ENCODE peak calls at places on chromosomes 12 and 14, in five cellular contexts. One of them, this sample, is unnamed.

GRCh38 chr14:91454155-91454554 is 36.5 kb upstream of the CCDC88C start:
- DNase-seq in fibroblast of lung: no peak
- DNase-seq in DND-41: no peak
- DNase-seq in HepG2: no peak
- DNase-seq in GM23338: no peak
- DNase-seq in this sample: no peak

GRCh38 chr12:70691018-70691672 is 53.9 kb upstream of the PTPRB start:
- DNase-seq in GM23338: no peak
- DNase-seq in HepG2: no peak
- DNase-seq in DND-41: no peak
- DNase-seq in fibroblast of lung: peak; percentile 90
- DNase-seq in this sample: no peak

GRCh38 chr12:77439749-77440148 is 374.4 kb upstream of the E2F7 start:
- DNase-seq in fibroblast of lung: no peak
- DNase-seq in GM23338: no peak
- DNase-seq in HepG2: no peak
- DNase-seq in DND-41: no peak
- DNase-seq in this sample: no peak

GRCh38 chr14:106831322-106831720 is 1304.9 kb downstream of the TMEM121 start:
- DNase-seq in DND-41: peak; percentile 70
- DNase-seq in fibroblast of lung: no peak
- DNase-seq in HepG2: peak; percentile 20
- DNase-seq in GM23338: peak; percentile 31
- DNase-seq in this sample: peak; percentile 48

GRCh38 chr14:56881181-56881580 is 70.9 kb upstream of the OTX2 start:
- DNase-seq in fibroblast of lung: no peak
- DNase-seq in DND-41: no peak
- DNase-seq in HepG2: no peak
- DNase-seq in GM23338: no peak
- DNase-seq in this sample: no peak

GRCh38 chr12:26195250-26195640 is at the start of gene SSPN:
- DNase-seq in fibroblast of lung: peak; percentile 83
- DNase-seq in HepG2: no peak
- DNase-seq in DND-41: no peak
- DNase-seq in GM23338: peak; percentile 61
- DNase-seq in this sample: peak; percentile 79

GRCh38 chr14:95645016-95645996 is 40.9 kb upstream of the TCL1B start:
- DNase-seq in GM23338: no peak
- DNase-seq in DND-41: no peak
- DNase-seq in HepG2: no peak
- DNase-seq in fibroblast of lung: no peak
- DNase-seq in this sample: no peak

GRCh38 chr14:52834440-52834842 is 43.0 kb upstream of the GNPNAT1 start:
- DNase-seq in HepG2: no peak
- DNase-seq in GM23338: no peak
- DNase-seq in DND-41: no peak
- DNase-seq in fibroblast of lung: peak; percentile 85
- DNase-seq in this sample: peak; percentile 85

GRCh38 chr14:104658325-104658712 is 31.1 kb upstream of the INF2 start:
- DNase-seq in DND-41: no peak
- DNase-seq in GM23338: no peak
- DNase-seq in HepG2: no peak
- DNase-seq in fibroblast of lung: no peak
- DNase-seq in this sample: no peak

GRCh38 chr12:54262403-54262925 is 17.5 kb downstream of the CBX5 start:
- DNase-seq in DND-41: no peak
- DNase-seq in GM23338: peak; percentile 26
- DNase-seq in fibroblast of lung: peak; percentile 76
- DNase-seq in HepG2: no peak
- DNase-seq in this sample: peak; percentile 75

GRCh38 chr12:88111074-88111652 is 30.7 kb downstream of the CEP290 start:
- DNase-seq in GM23338: peak; percentile 57
- DNase-seq in DND-41: no peak
- DNase-seq in fibroblast of lung: peak; percentile 45
- DNase-seq in HepG2: peak; percentile 24
- DNase-seq in this sample: peak; percentile 49

GRCh38 chr14:68788275-68789001 is 4.4 kb downstream of the ZFP36L1 start:
- DNase-seq in fibroblast of lung: no peak
- DNase-seq in GM23338: no peak
- DNase-seq in DND-41: no peak
- DNase-seq in HepG2: no peak
- DNase-seq in this sample: no peak
- TF ChIP-seq EZH2 in fibroblast of lung: no peak
- TF ChIP-seq EZH2 in GM23338: no peak
- TF ChIP-seq EZH2 in DND-41: no peak
- TF ChIP-seq EZH2 in HepG2: no peak
- TF ChIP-seq EZH2 in this sample: no peak

DNA sequence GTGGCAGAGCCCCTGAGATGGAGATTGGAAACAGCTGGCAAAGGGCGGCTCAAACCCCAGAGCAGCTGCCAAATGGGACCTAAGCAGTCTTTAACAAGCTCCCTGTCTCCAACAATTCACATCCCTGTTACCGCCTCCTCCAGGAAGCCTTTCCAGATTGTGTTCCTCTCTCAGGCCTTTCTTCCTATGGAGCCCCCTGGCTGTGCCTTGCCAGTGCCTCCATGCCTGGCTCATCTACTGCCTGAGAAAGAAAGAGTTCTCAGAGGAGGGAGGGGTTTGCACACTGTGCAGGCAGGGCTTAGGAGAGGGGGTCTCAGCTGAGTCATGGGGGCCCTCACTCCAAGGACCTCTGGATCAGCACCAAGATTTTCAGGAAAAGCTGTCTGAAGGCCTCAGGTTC is 8.8 kb upstream of the KRT74 start:
- DNase-seq in GM23338: peak; percentile 14
- DNase-seq in HepG2: no peak
- DNase-seq in fibroblast of lung: no peak
- DNase-seq in DND-41: no peak
- DNase-seq in this sample: no peak
- TF ChIP-seq CTCF in GM23338: peak; percentile 19
- TF ChIP-seq CTCF in HepG2: no peak
- TF ChIP-seq CTCF in fibroblast of lung: no peak
- TF ChIP-seq CTCF in DND-41: no peak
- TF ChIP-seq CTCF in this sample: no peak

GRCh38 chr12:29146201-29146600 is 2.9 kb upstream of the FAR2 start:
- DNase-seq in fibroblast of lung: no peak
- DNase-seq in HepG2: no peak
- DNase-seq in DND-41: no peak
- DNase-seq in GM23338: no peak
- DNase-seq in this sample: no peak
- H3K27ac ChIP-seq in fibroblast of lung: no peak overlapping the region
- H3K27ac ChIP-seq in HepG2: no peak overlapping the region
- H3K27ac ChIP-seq in DND-41: no peak overlapping the region
- H3K27ac ChIP-seq in GM23338: peak overlapping the region; percentile 60
- H3K27ac ChIP-seq in this sample: no peak overlapping the region

DNA sequence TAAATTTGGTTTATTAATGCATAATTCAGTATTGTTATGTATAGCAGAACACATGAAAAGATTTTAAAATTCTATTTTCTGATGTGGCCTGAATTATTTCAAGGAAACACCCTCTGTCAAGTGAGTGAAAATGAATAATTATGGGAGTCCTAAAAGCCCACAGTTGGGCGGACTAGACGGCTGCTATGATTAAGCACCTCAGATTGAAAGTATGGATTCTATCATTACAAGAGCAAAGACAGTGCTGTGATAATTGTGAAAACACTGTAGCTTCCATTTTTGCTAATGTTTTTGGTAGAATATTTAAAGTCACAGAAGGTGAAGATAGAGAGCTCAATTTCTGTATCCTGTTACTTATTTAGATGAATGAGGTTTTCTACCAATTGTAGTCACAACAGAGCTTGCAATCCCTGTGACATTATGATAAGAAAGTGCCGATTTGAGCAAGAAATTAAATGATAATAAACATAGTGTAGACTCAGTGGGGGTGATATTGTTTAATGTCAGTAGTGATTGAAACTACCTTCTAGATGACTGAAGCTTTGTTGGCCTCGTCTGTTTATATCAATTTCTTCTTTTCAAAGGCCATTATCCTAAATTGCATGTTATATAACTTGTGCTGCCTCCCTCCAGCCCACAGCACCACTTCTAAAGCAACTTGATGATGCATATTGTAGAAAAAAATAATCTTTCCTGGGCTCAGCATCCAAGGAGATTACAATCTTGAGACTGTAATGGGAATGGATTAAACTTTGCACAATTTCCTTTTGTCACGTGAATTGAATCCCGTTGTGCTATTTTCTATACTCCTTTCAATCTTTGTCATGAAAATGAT is 359.8 kb downstream of the BTG1 start:
- DNase-seq in fibroblast of lung: no peak
- DNase-seq in DND-41: no peak
- DNase-seq in HepG2: no peak
- DNase-seq in GM23338: no peak
- DNase-seq in this sample: peak; percentile 78
- TF ChIP-seq EZH2 in fibroblast of lung: no peak
- TF ChIP-seq EZH2 in DND-41: no peak
- TF ChIP-seq EZH2 in HepG2: no peak
- TF ChIP-seq EZH2 in GM23338: no peak
- TF ChIP-seq EZH2 in this sample: no peak

GRCh38 chr14:75518625-75519024 is 3.6 kb upstream of the BATF start:
- DNase-seq in HepG2: peak; percentile 41
- DNase-seq in GM23338: peak; percentile 91
- DNase-seq in DND-41: no peak
- DNase-seq in fibroblast of lung: no peak
- DNase-seq in this sample: peak; percentile 23
- TF ChIP-seq CTCF in HepG2: peak; percentile 58
- TF ChIP-seq CTCF in GM23338: peak; percentile 92
- TF ChIP-seq CTCF in DND-41: peak; percentile 40
- TF ChIP-seq CTCF in fibroblast of lung: no peak
- TF ChIP-seq CTCF in this sample: peak; percentile 47

DNA sequence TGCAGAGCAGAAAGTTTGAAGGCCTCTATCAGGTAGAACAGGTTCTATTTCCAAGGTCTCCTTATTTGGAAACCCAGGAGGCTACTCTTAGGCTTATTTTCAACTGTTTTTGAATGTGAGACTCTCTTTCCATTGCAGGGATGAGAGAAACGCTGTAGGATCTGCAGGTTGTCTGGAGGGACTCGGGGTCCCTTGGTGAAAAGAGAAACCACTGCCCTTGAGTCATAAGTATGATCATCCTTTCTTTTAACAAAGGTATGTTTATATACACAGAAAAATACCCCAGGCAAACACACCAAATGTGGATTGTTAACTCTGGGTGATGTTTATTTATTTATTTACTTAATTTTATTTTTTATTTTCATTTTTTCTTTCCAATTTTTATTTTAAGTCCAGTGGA is 57.8 kb upstream of the MAX start:
- DNase-seq in GM23338: no peak
- DNase-seq in fibroblast of lung: no peak
- DNase-seq in DND-41: no peak
- DNase-seq in HepG2: no peak
- DNase-seq in this sample: no peak
- H3K27ac ChIP-seq in GM23338: no peak overlapping the region
- H3K27ac ChIP-seq in fibroblast of lung: no peak overlapping the region
- H3K27ac ChIP-seq in DND-41: no peak overlapping the region
- H3K27ac ChIP-seq in HepG2: no peak overlapping the region
- H3K27ac ChIP-seq in this sample: no peak overlapping the region

GRCh38 chr14:100566119-100566518 is 21.1 kb downstream of the BEGAIN start:
- DNase-seq in DND-41: no peak
- DNase-seq in HepG2: no peak
- DNase-seq in GM23338: no peak
- DNase-seq in fibroblast of lung: no peak
- DNase-seq in this sample: no peak

GRCh38 chr14:100566586-100566985 is 20.6 kb downstream of the BEGAIN start:
- DNase-seq in HepG2: no peak
- DNase-seq in DND-41: no peak
- DNase-seq in fibroblast of lung: no peak
- DNase-seq in GM23338: no peak
- DNase-seq in this sample: no peak

GRCh38 chr14:100567877-100568163 is 19.4 kb downstream of the BEGAIN start:
- DNase-seq in HepG2: no peak
- DNase-seq in fibroblast of lung: no peak
- DNase-seq in GM23338: no peak
- DNase-seq in DND-41: no peak
- DNase-seq in this sample: no peak

GRCh38 chr14:100568164-100568997 is 18.8 kb downstream of the BEGAIN start:
- DNase-seq in DND-41: no peak
- DNase-seq in GM23338: peak; percentile 65
- DNase-seq in fibroblast of lung: no peak
- DNase-seq in HepG2: no peak
- DNase-seq in this sample: no peak

DNA sequence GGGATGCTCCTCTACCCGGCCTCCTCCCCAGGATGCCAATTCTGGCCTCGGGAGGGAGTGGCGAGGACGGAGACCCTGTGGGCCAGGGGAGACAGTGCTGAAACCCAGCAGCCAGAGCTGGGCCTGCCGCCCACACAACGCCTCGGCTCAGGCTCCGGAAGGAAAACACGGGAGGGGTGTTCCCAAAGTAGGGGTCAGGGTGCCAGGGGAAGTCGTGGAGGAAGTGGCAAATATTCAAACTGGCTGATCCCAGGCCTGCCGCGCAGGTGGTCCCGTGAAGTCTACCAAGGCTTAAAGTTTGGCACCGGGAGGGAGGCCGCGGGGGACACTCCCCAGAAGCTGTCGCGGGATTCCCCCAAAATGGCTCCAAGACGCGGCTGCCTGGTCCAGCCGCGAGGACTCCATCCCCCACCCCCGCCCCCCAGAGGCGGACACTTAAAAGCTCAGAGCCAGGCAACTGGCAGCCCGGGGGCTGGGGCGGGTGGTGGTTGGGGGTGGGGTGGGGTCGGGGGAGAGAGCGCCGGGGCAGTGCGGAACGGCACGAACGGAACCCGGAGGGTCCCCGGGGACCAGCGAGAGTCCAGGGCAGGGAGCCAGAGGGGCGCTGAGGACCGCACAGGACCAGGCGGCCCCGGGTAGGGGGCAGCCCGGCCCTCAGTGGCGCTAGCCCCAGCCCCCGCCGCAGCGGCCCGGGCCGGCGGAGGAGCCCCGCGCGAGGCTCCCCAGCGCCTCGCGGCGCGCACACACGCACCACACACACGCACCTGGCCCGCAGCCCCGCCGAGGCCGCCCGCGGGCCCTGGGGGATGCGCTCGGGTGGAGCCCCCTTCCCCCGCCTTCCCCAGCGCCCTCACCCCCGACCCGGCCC is 20.0 kb downstream of the BEGAIN start:
- DNase-seq in DND-41: peak; percentile 32
- DNase-seq in GM23338: peak; percentile 65
- DNase-seq in fibroblast of lung: no peak
- DNase-seq in HepG2: no peak
- DNase-seq in this sample: no peak
- TF ChIP-seq EZH2 in DND-41: peak; percentile 37
- TF ChIP-seq EZH2 in GM23338: peak; percentile 27
- TF ChIP-seq EZH2 in fibroblast of lung: peak; percentile 58
- TF ChIP-seq EZH2 in HepG2: no peak
- TF ChIP-seq EZH2 in this sample: no peak